ENCODE peak calls at places on chromosome 12, in six cellular contexts. One of them, this sample, is unnamed.

GRCh38 chr12:109393437-109394345 is 46.0 kb downstream of the MYO1H start:
- DNase-seq in K562: peak; percentile 76
- DNase-seq in CD8-positive, alpha-beta T cell: peak; percentile 37
- DNase-seq in H1: no peak
- DNase-seq in colonic mucosa: peak; percentile 36
- DNase-seq in naive thymus-derived CD4-positive, alpha-beta T cell: peak; percentile 41
- DNase-seq in this sample: no peak

GRCh38 chr12:99200711-99201384 is 446.7 kb upstream of the GARIN6 start:
- DNase-seq in K562: no peak
- DNase-seq in CD8-positive, alpha-beta T cell: no peak
- DNase-seq in H1: no peak
- DNase-seq in colonic mucosa: no peak
- DNase-seq in naive thymus-derived CD4-positive, alpha-beta T cell: no peak
- DNase-seq in this sample: no peak

GRCh38 chr12:10385181-10385613 is 4.6 kb downstream of the KLRK1 start:
- DNase-seq in K562: no peak
- DNase-seq in CD8-positive, alpha-beta T cell: no peak
- DNase-seq in H1: no peak
- DNase-seq in colonic mucosa: no peak
- DNase-seq in naive thymus-derived CD4-positive, alpha-beta T cell: no peak
- DNase-seq in this sample: no peak

GRCh38 chr12:26867084-26867483 is 34.1 kb upstream of the ITPR2 start:
- DNase-seq in K562: no peak
- DNase-seq in CD8-positive, alpha-beta T cell: no peak
- DNase-seq in H1: no peak
- DNase-seq in colonic mucosa: no peak
- DNase-seq in naive thymus-derived CD4-positive, alpha-beta T cell: no peak
- DNase-seq in this sample: no peak

GRCh38 chr12:79055926-79056674 is 191.5 kb downstream of the SYT1 start:
- DNase-seq in K562: no peak
- DNase-seq in CD8-positive, alpha-beta T cell: no peak
- DNase-seq in H1: no peak
- DNase-seq in colonic mucosa: no peak
- DNase-seq in naive thymus-derived CD4-positive, alpha-beta T cell: no peak
- DNase-seq in this sample: no peak

GRCh38 chr12:122399592-122400373 is 22.7 kb downstream of the CLIP1 start:
- DNase-seq in K562: peak; percentile 87
- DNase-seq in CD8-positive, alpha-beta T cell: peak; percentile 50
- DNase-seq in H1: no peak
- DNase-seq in colonic mucosa: peak; percentile 50
- DNase-seq in naive thymus-derived CD4-positive, alpha-beta T cell: peak; percentile 69
- DNase-seq in this sample: peak; percentile 75

GRCh38 chr12:105229446-105229845 is 6.5 kb downstream of the APPL2 start:
- DNase-seq in K562: no peak
- DNase-seq in CD8-positive, alpha-beta T cell: no peak
- DNase-seq in H1: no peak
- DNase-seq in colonic mucosa: peak; percentile 53
- DNase-seq in naive thymus-derived CD4-positive, alpha-beta T cell: no peak
- DNase-seq in this sample: no peak

GRCh38 chr12:27505771-27506170 is 18.2 kb upstream of the PPFIBP1 start:
- DNase-seq in K562: no peak
- DNase-seq in CD8-positive, alpha-beta T cell: no peak
- DNase-seq in H1: no peak
- DNase-seq in colonic mucosa: no peak
- DNase-seq in naive thymus-derived CD4-positive, alpha-beta T cell: no peak
- DNase-seq in this sample: no peak

GRCh38 chr12:83603106-83603505 is 916.4 kb downstream of the TMTC2 start:
- DNase-seq in K562: no peak
- DNase-seq in CD8-positive, alpha-beta T cell: no peak
- DNase-seq in H1: no peak
- DNase-seq in colonic mucosa: no peak
- DNase-seq in naive thymus-derived CD4-positive, alpha-beta T cell: no peak
- DNase-seq in this sample: no peak

GRCh38 chr12:53186745-53187144 is 6.0 kb upstream of the CSAD start:
- DNase-seq in K562: no peak
- DNase-seq in CD8-positive, alpha-beta T cell: no peak
- DNase-seq in H1: no peak
- DNase-seq in colonic mucosa: no peak
- DNase-seq in naive thymus-derived CD4-positive, alpha-beta T cell: no peak
- DNase-seq in this sample: no peak

GRCh38 chr12:124764870-124765570 is 98.6 kb downstream of the SCARB1 start:
- DNase-seq in K562: no peak
- DNase-seq in CD8-positive, alpha-beta T cell: no peak
- DNase-seq in H1: no peak
- DNase-seq in colonic mucosa: no peak
- DNase-seq in naive thymus-derived CD4-positive, alpha-beta T cell: no peak
- DNase-seq in this sample: no peak

GRCh38 chr12:94304566-94305061 is 155.1 kb downstream of the CEP83 start:
- DNase-seq in K562: no peak
- DNase-seq in CD8-positive, alpha-beta T cell: no peak
- DNase-seq in H1: peak; percentile 79
- DNase-seq in colonic mucosa: no peak
- DNase-seq in naive thymus-derived CD4-positive, alpha-beta T cell: no peak
- DNase-seq in this sample: no peak

GRCh38 chr12:3869448-3869847 is 3.8 kb downstream of the PARP11 start:
- DNase-seq in K562: no peak
- DNase-seq in CD8-positive, alpha-beta T cell: no peak
- DNase-seq in H1: no peak
- DNase-seq in colonic mucosa: no peak
- DNase-seq in naive thymus-derived CD4-positive, alpha-beta T cell: no peak
- DNase-seq in this sample: no peak
- H3K4me3 ChIP-seq in K562: no peak overlapping the region
- H3K4me3 ChIP-seq in CD8-positive, alpha-beta T cell: peak overlapping the region; percentile 64
- H3K4me3 ChIP-seq in H1: no peak overlapping the region
- H3K4me3 ChIP-seq in colonic mucosa: no peak overlapping the region
- H3K4me3 ChIP-seq in naive thymus-derived CD4-positive, alpha-beta T cell: peak overlapping the region; percentile 93
- H3K4me3 ChIP-seq in this sample: no peak overlapping the region

DNA sequence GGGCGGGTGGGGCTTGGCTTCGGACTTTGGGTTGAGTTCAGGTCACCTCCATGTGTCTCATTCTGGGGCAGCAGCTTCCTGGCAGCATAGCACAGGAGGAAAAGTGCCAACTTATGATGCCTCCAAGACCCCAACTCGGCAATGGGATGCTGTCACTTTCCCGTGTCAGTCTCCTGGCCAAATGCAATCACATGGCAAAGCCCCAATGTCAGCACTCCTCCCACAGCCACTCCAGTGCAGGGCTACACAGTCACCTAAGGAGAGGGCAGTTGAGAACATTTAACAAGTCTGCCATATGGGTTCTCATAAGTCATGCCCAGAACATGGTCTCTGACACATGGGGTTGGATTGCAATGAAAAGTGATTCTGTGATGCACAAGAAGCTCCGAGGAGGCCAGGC is 26.7 kb downstream of the ELK3 start:
- DNase-seq in K562: no peak
- DNase-seq in CD8-positive, alpha-beta T cell: no peak
- DNase-seq in H1: no peak
- DNase-seq in colonic mucosa: no peak
- DNase-seq in naive thymus-derived CD4-positive, alpha-beta T cell: no peak
- DNase-seq in this sample: no peak
- H3K4me3 ChIP-seq in K562: no peak overlapping the region
- H3K4me3 ChIP-seq in CD8-positive, alpha-beta T cell: no peak overlapping the region
- H3K4me3 ChIP-seq in H1: no peak overlapping the region
- H3K4me3 ChIP-seq in colonic mucosa: no peak overlapping the region
- H3K4me3 ChIP-seq in naive thymus-derived CD4-positive, alpha-beta T cell: no peak overlapping the region
- H3K4me3 ChIP-seq in this sample: no peak overlapping the region

GRCh38 chr12:31387011-31387410 is 61.1 kb upstream of the SINHCAF start:
- DNase-seq in K562: no peak
- DNase-seq in CD8-positive, alpha-beta T cell: no peak
- DNase-seq in H1: no peak
- DNase-seq in colonic mucosa: no peak
- DNase-seq in naive thymus-derived CD4-positive, alpha-beta T cell: no peak
- DNase-seq in this sample: no peak

GRCh38 chr12:31387466-31387865 is 61.5 kb upstream of the SINHCAF start:
- DNase-seq in K562: no peak
- DNase-seq in CD8-positive, alpha-beta T cell: no peak
- DNase-seq in H1: no peak
- DNase-seq in colonic mucosa: no peak
- DNase-seq in naive thymus-derived CD4-positive, alpha-beta T cell: no peak
- DNase-seq in this sample: no peak

GRCh38 chr12:31388713-31389112 is 62.8 kb upstream of the SINHCAF start:
- DNase-seq in K562: no peak
- DNase-seq in CD8-positive, alpha-beta T cell: no peak
- DNase-seq in H1: no peak
- DNase-seq in colonic mucosa: peak; percentile 25
- DNase-seq in naive thymus-derived CD4-positive, alpha-beta T cell: no peak
- DNase-seq in this sample: no peak

GRCh38 chr12:31390991-31391390 is 65.0 kb upstream of the SINHCAF start:
- DNase-seq in K562: no peak
- DNase-seq in CD8-positive, alpha-beta T cell: no peak
- DNase-seq in H1: no peak
- DNase-seq in colonic mucosa: no peak
- DNase-seq in naive thymus-derived CD4-positive, alpha-beta T cell: no peak
- DNase-seq in this sample: no peak

DNA sequence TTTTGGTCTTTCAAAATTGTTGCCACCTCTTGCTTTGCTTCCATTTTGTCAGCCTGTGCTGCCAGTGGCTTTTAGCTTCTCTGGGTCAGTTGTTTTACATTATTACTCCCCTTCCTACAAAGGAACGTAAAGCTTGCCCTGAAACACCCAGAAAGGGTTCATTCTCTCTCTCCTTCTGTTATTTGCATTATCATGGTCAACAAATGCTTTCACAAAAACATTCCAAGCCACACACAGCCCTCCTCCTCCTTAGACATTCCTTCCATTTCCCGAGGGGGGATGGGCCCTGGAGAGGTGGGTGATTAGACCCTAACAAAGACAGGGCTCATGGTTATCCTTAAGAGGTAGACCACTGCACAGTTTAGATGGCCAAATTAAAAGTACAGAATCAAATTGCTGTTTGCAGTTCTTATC is 60.4 kb upstream of the SINHCAF start:
- DNase-seq in K562: no peak
- DNase-seq in CD8-positive, alpha-beta T cell: no peak
- DNase-seq in H1: peak; percentile 84
- DNase-seq in colonic mucosa: no peak
- DNase-seq in naive thymus-derived CD4-positive, alpha-beta T cell: no peak
- DNase-seq in this sample: no peak
- H3K4me3 ChIP-seq in K562: no peak overlapping the region
- H3K4me3 ChIP-seq in CD8-positive, alpha-beta T cell: no peak overlapping the region
- H3K4me3 ChIP-seq in H1: peak overlapping the region; percentile 49
- H3K4me3 ChIP-seq in colonic mucosa: no peak overlapping the region
- H3K4me3 ChIP-seq in naive thymus-derived CD4-positive, alpha-beta T cell: no peak overlapping the region
- H3K4me3 ChIP-seq in this sample: no peak overlapping the region

GRCh38 chr12:7966558-7966957 is 30.6 kb upstream of the SLC2A3 start:
- DNase-seq in K562: no peak
- DNase-seq in CD8-positive, alpha-beta T cell: no peak
- DNase-seq in H1: no peak
- DNase-seq in colonic mucosa: no peak
- DNase-seq in naive thymus-derived CD4-positive, alpha-beta T cell: no peak
- DNase-seq in this sample: no peak

GRCh38 chr12:7959278-7960063 is 23.5 kb upstream of the SLC2A3 start:
- DNase-seq in K562: peak; percentile 20
- DNase-seq in CD8-positive, alpha-beta T cell: peak; percentile 68
- DNase-seq in H1: peak; percentile 74
- DNase-seq in colonic mucosa: peak; percentile 31
- DNase-seq in naive thymus-derived CD4-positive, alpha-beta T cell: peak; percentile 34
- DNase-seq in this sample: no peak

GRCh38 chr12:7961395-7962188 is 25.6 kb upstream of the SLC2A3 start:
- DNase-seq in K562: no peak
- DNase-seq in CD8-positive, alpha-beta T cell: no peak
- DNase-seq in H1: no peak
- DNase-seq in colonic mucosa: no peak
- DNase-seq in naive thymus-derived CD4-positive, alpha-beta T cell: no peak
- DNase-seq in this sample: no peak
- H3K4me3 ChIP-seq in K562: no peak overlapping the region
- H3K4me3 ChIP-seq in CD8-positive, alpha-beta T cell: peak overlapping the region; percentile 65
- H3K4me3 ChIP-seq in H1: no peak overlapping the region
- H3K4me3 ChIP-seq in colonic mucosa: no peak overlapping the region
- H3K4me3 ChIP-seq in naive thymus-derived CD4-positive, alpha-beta T cell: peak overlapping the region; percentile 79
- H3K4me3 ChIP-seq in this sample: no peak overlapping the region

GRCh38 chr12:4829161-4829792 is 80.4 kb upstream of the KCNA1 start:
- DNase-seq in K562: no peak
- DNase-seq in CD8-positive, alpha-beta T cell: no peak
- DNase-seq in H1: no peak
- DNase-seq in colonic mucosa: no peak
- DNase-seq in naive thymus-derived CD4-positive, alpha-beta T cell: peak; percentile 47
- DNase-seq in this sample: no peak

GRCh38 chr12:4826909-4827308 is 82.8 kb upstream of the KCNA1 start:
- DNase-seq in K562: no peak
- DNase-seq in CD8-positive, alpha-beta T cell: no peak
- DNase-seq in H1: no peak
- DNase-seq in colonic mucosa: no peak
- DNase-seq in naive thymus-derived CD4-positive, alpha-beta T cell: no peak
- DNase-seq in this sample: no peak

GRCh38 chr12:4828176-4828575 is 81.5 kb upstream of the KCNA1 start:
- DNase-seq in K562: no peak
- DNase-seq in CD8-positive, alpha-beta T cell: no peak
- DNase-seq in H1: no peak
- DNase-seq in colonic mucosa: no peak
- DNase-seq in naive thymus-derived CD4-positive, alpha-beta T cell: no peak
- DNase-seq in this sample: no peak

GRCh38 chr12:4830568-4830967 is 79.1 kb upstream of the KCNA1 start:
- DNase-seq in K562: no peak
- DNase-seq in CD8-positive, alpha-beta T cell: no peak
- DNase-seq in H1: no peak
- DNase-seq in colonic mucosa: no peak
- DNase-seq in naive thymus-derived CD4-positive, alpha-beta T cell: no peak
- DNase-seq in this sample: no peak

DNA sequence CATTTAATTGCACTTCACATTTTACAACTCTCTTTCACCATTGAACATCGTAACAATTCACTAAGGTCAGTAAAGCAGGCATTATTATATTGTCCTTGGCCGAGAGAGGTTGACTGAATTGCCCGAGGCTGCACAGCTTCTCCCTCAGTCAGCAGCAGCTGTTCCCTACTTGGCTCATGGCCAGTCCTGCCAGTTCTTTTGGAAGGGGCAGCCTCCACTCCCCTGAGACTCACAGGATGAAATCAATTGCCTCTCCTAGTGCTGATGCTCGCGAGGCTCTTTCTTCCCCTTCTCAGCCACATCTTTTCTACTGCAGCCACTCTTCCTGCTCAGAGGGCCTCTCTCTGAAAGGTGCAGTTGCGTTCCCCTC is 79.9 kb upstream of the KCNA1 start:
- DNase-seq in K562: no peak
- DNase-seq in CD8-positive, alpha-beta T cell: no peak
- DNase-seq in H1: no peak
- DNase-seq in colonic mucosa: no peak
- DNase-seq in naive thymus-derived CD4-positive, alpha-beta T cell: no peak
- DNase-seq in this sample: no peak
- H3K4me3 ChIP-seq in K562: no peak overlapping the region
- H3K4me3 ChIP-seq in CD8-positive, alpha-beta T cell: peak overlapping the region; percentile 11
- H3K4me3 ChIP-seq in H1: no peak overlapping the region
- H3K4me3 ChIP-seq in colonic mucosa: no peak overlapping the region
- H3K4me3 ChIP-seq in naive thymus-derived CD4-positive, alpha-beta T cell: peak overlapping the region; percentile 39
- H3K4me3 ChIP-seq in this sample: no peak overlapping the region

This sample was measured in aorta.